ENCODE peak calls at places on chromosomes 11 and 22, in seven cellular contexts. Q is H9, A is HepG2, C is mesendoderm, D is endodermal cell, T is adipocyte, N is K562. J is an unnamed sample.
A peak's percentile ranks its signal among the peaks of the same experiment; 100 is the strongest.

GRCh38 chr11:41872458-41872857 is 413.0 kb upstream of the LRRC4C start:
- DNase-seq in N (no peak), T (no peak), D (peak; percentile 39), Q (no peak), A (no peak), C (peak; percentile 3), J (no peak)

GRCh38 chr22:48632641-48633246 is 1194.9 kb downstream of the BRD1 start:
- DNase-seq in A (no peak), N (no peak), C (peak; percentile 25), T (no peak), Q (no peak), D (no peak), J (no peak)

GRCh38 chr11:70742553-70743291 is 344.4 kb downstream of the CTTN start:
- DNase-seq in A (no peak), T (no peak), N (peak; percentile 93), D (peak; percentile 95), Q (peak; percentile 91), C (peak; percentile 95), J (no peak)

GRCh38 chr11:5643585-5643984 is 18.8 kb downstream of the TRIM34 start:
- DNase-seq in T (no peak), D (no peak), N (no peak), A (no peak), C (no peak), Q (no peak), J (no peak)

GRCh38 chr11:122215244-122215992 is 99.4 kb upstream of the BLID start:
- DNase-seq in Q (peak; percentile 84), N (peak; percentile 24), D (peak; percentile 94), C (peak; percentile 86), A (peak; percentile 29), T (peak; percentile 95), J (peak; percentile 80)

GRCh38 chr11:57556041-57556440 is 11.4 kb downstream of the UBE2L6 start:
- DNase-seq in A (no peak), D (no peak), T (no peak), N (no peak), Q (no peak), C (no peak), J (peak; percentile 19)

GRCh38 chr11:27124514-27125264 is 84.1 kb downstream of the BBOX1 start:
- DNase-seq in A (peak; percentile 4), Q (no peak), C (peak; percentile 8), D (no peak), T (peak; percentile 62), N (no peak), J (no peak)

GRCh38 chr11:86161373-86162255 is 82.9 kb upstream of the EED start:
- DNase-seq in T (no peak), Q (no peak), D (no peak), N (no peak), C (no peak), A (no peak), J (no peak)

GRCh38 chr22:36922097-36922608 is 8.7 kb downstream of the CSF2RB start:
- DNase-seq in C (peak; percentile 54), A (no peak), T (no peak), N (no peak), D (peak; percentile 80), Q (peak; percentile 59), J (no peak)

GRCh38 chr11:92129811-92130210 is 94.8 kb upstream of the FAT3 start:
- DNase-seq in A (peak; percentile 19), C (no peak), N (no peak), Q (no peak), D (no peak), T (no peak), J (no peak)

GRCh38 chr22:44547371-44547770 is 49.3 kb upstream of the RTL6 start:
- DNase-seq in A (no peak), N (no peak), Q (no peak), D (peak; percentile 45), T (no peak), C (no peak), J (no peak)

GRCh38 chr11:111378185-111378772 is 796 bp downstream of the POU2AF1 start:
- DNase-seq in C (no peak), N (no peak), D (no peak), A (no peak), Q (no peak), T (no peak), J (no peak)

GRCh38 chr11:15175780-15176179 is 61.1 kb downstream of the INSC start:
- DNase-seq in C (no peak), T (no peak), D (peak; percentile 35), A (no peak), N (no peak), Q (no peak), J (no peak)

GRCh38 chr22:49197500-49197899 is 630.2 kb downstream of the BRD1 start:
- DNase-seq in N (no peak), T (no peak), A (no peak), Q (peak; percentile 50), D (peak; percentile 76), C (peak; percentile 18), J (no peak)

GRCh38 chr11:123253909-123254308 is 58.9 kb upstream of the CLMP start:
- DNase-seq in D (no peak), T (peak; percentile 64), C (no peak), A (no peak), N (no peak), Q (no peak), J (no peak)

GRCh38 chr11:22787565-22788162 is 41.9 kb downstream of the SVIP start:
- DNase-seq in T (peak; percentile 79), N (peak; percentile 22), Q (no peak), C (peak; percentile 51), D (peak; percentile 44), A (peak; percentile 45), J (peak; percentile 53)

GRCh38 chr11:109815529-109816105 is 277.6 kb upstream of the ZC3H12C start:
- DNase-seq in C (no peak), T (no peak), Q (no peak), N (no peak), D (no peak), A (no peak), J (no peak)

GRCh38 chr11:12207384-12208150 is 97.2 kb downstream of the MICAL2 start:
- DNase-seq in N (no peak), C (no peak), T (peak; percentile 49), A (no peak), D (no peak), Q (no peak), J (peak; percentile 56)

GRCh38 chr11:2465201-2466068 is 20.6 kb downstream of the KCNQ1 start:
- DNase-seq in C (no peak), A (no peak), D (peak; percentile 35), N (no peak), Q (no peak), T (no peak), J (no peak)

GRCh38 chr11:2462092-2462985 is 17.5 kb downstream of the KCNQ1 start:
- DNase-seq in C (no peak), T (no peak), Q (no peak), A (no peak), N (no peak), D (no peak), J (no peak)

GRCh38 chr11:2464451-2465165 is 19.8 kb downstream of the KCNQ1 start:
- DNase-seq in A (no peak), Q (no peak), C (no peak), N (no peak), D (peak; percentile 29), T (no peak), J (no peak)

GRCh38 chr11:2462986-2463765 is 18.4 kb downstream of the KCNQ1 start:
- DNase-seq in N (no peak), T (no peak), C (no peak), Q (peak; percentile 25), A (peak; percentile 65), D (peak; percentile 46), J (peak; percentile 17)

DNA sequence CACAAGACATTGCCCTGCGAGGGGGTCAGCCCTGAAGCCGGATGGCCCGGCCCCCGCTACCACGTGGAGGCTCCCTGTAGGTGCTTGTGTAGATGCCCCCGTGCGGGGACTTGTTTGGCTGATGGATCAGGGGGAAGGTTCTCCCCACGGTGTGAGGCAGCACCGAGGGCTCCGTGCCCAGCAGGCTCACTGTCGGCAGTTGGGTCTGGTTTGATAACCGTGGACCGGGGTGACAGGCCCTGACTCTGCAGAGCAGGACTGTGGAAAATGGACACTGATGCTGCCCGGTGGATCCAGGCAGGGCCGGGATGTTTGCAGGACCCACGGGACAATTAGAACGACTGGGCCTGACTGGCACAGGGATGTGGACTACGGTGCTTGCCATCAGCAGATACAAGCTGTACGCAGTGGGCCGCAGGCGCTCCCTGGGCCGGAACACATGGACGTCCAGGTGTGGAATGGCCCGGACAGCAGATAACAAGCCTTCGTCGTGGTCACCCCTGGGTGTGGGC is 19.0 kb downstream of the KCNQ1 start:
- DNase-seq in A (no peak), Q (no peak), T (no peak), D (peak; percentile 24), C (no peak), N (no peak), J (no peak)
- H3K9ac ChIP-seq in A (no peak overlapping the region), Q (no peak overlapping the region), T (no peak overlapping the region), D (no peak overlapping the region), C (no peak overlapping the region), N (no peak overlapping the region), J (no peak overlapping the region)

DNA sequence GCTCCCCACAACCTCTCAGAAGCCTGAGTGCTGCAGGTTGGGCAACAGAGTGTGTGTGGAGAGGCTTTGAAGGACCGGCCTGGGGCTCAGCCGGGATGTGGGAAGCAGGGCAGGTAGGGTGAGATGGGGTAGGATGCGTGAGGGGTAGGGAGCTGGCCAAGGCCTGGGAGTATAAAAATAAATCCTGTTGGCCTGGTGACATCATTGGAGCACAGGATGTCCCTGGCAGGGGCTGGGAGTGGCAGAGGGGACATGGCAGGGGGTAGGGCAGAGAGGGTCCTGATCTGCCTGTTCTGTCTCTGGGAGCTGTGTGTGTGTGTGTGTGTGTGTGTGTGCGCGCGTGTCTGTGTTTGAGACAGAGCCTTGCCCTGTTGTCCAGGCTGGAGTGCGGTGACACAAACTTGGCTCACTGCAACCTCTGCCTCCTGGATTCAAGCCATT is 28.6 kb downstream of the TEF start:
- DNase-seq in A (no peak), C (no peak), N (no peak), D (no peak), Q (no peak), T (no peak), J (no peak)
- H3K4me1 ChIP-seq in A (peaks cover 55% of the 10 kb centered on the region), C (peaks cover 4% of the 10 kb centered on the region), N (peaks cover 15% of the 10 kb centered on the region), D (peaks cover 4% of the 10 kb centered on the region), Q (no peaks in the 10 kb centered on the region), T (peaks cover 40% of the 10 kb centered on the region), J (peaks cover 13% of the 10 kb centered on the region)

DNA sequence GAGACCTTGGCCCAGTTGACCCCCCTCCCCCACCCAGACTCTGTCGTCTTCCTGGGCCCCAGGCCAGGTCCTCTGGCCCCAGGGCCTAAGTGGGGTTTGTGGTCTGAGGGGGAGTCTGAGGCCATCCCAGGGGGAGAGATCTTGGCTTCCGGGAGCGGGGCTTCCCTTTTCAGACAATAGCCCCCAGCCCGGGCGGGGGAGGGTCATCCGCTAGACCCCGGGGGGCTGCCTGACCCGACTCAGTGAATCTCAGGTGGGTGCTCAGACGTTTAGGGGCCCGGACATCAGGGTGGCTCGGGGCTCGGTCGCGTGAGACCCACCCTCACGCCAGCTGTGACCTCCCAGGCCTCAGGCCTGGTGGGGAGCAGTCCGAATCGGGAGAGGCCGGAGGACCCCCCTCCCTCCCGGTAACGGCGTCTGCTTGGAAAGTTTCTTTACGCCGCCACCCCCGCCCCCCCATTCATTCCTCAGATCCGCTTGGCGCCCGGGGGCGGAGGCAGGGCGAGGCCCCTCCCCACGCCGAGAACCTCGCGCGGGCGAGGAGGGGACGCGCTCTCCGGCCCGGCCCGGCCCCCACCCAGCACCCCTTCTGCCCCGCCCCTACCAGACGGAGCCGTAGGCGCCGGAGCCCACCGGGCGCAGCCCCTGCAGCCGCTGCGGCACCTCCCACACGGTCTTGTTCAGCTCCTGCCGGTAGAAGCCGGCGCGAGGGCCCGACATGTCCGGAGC is 443 bp downstream of the MAPK11 start:
- DNase-seq in A (no peak), T (peak; percentile 76), Q (no peak), D (peak; percentile 63), C (no peak), N (peak; percentile 73), J (peak; percentile 27)
- H3K9ac ChIP-seq in A (no peak overlapping the region), T (peak overlapping the region; percentile 68), Q (no peak overlapping the region), D (no peak overlapping the region), C (no peak overlapping the region), N (peak overlapping the region; percentile 90), J (no peak overlapping the region)

GRCh38 chr11:33606762-33607161 is 93.9 kb downstream of the C11orf91 start:
- DNase-seq in A (no peak), T (no peak), D (no peak), N (no peak), Q (no peak), C (no peak), J (no peak)
- H3K4me1 ChIP-seq in A (no peaks in the 10 kb centered on the region), T (no peaks in the 10 kb centered on the region), D (no peaks in the 10 kb centered on the region), N (no peaks in the 10 kb centered on the region), Q (no peaks in the 10 kb centered on the region), C (no peaks in the 10 kb centered on the region), J (no peaks in the 10 kb centered on the region)

J was measured in PC-3.